ENCODE peak calls at places on chromosome 22, in ten cellular contexts. One of them, this sample, is unnamed.

GRCh38 chr22:30859714-30860095 is 108.9 kb downstream of the MORC2 start:
- DNase-seq in NCI-H510A treated with DMSO at 0.1 percent for 48 hours: no peak
- DNase-seq in GM23248: no peak
- DNase-seq in psoas muscle: no peak
- DNase-seq in NB4: no peak
- DNase-seq in dorsolateral prefrontal cortex: no peak
- DNase-seq in head of caudate nucleus: no peak
- DNase-seq in type B pancreatic cell: peak; percentile 24
- DNase-seq in WTC11: no peak
- DNase-seq in CD8-positive, alpha-beta T cell: no peak
- DNase-seq in this sample: no peak

GRCh38 chr22:33909075-33909458 is 11.2 kb downstream of the LARGE1 start:
- DNase-seq in NCI-H510A treated with DMSO at 0.1 percent for 48 hours: no peak
- DNase-seq in GM23248: peak; percentile 75
- DNase-seq in psoas muscle: peak; percentile 57
- DNase-seq in NB4: no peak
- DNase-seq in dorsolateral prefrontal cortex: no peak
- DNase-seq in head of caudate nucleus: no peak
- DNase-seq in type B pancreatic cell: no peak
- DNase-seq in WTC11: no peak
- DNase-seq in CD8-positive, alpha-beta T cell: no peak
- DNase-seq in this sample: no peak

GRCh38 chr22:30821863-30822215 is 127.2 kb downstream of the OSBP2 start:
- DNase-seq in NCI-H510A treated with DMSO at 0.1 percent for 48 hours: peak; percentile 7
- DNase-seq in GM23248: no peak
- DNase-seq in psoas muscle: no peak
- DNase-seq in NB4: no peak
- DNase-seq in dorsolateral prefrontal cortex: no peak
- DNase-seq in head of caudate nucleus: no peak
- DNase-seq in type B pancreatic cell: no peak
- DNase-seq in WTC11: no peak
- DNase-seq in CD8-positive, alpha-beta T cell: no peak
- DNase-seq in this sample: no peak

GRCh38 chr22:45246060-45246985 is 5.6 kb upstream of the KIAA0930 start:
- DNase-seq in NCI-H510A treated with DMSO at 0.1 percent for 48 hours: no peak
- DNase-seq in GM23248: peak; percentile 95
- DNase-seq in psoas muscle: peak; percentile 48
- DNase-seq in NB4: no peak
- DNase-seq in dorsolateral prefrontal cortex: no peak
- DNase-seq in head of caudate nucleus: no peak
- DNase-seq in type B pancreatic cell: no peak
- DNase-seq in WTC11: no peak
- DNase-seq in CD8-positive, alpha-beta T cell: no peak
- DNase-seq in this sample: no peak

GRCh38 chr22:25880524-25880923 is 138.5 kb downstream of the MYO18B start:
- DNase-seq in NCI-H510A treated with DMSO at 0.1 percent for 48 hours: no peak
- DNase-seq in GM23248: no peak
- DNase-seq in psoas muscle: no peak
- DNase-seq in NB4: no peak
- DNase-seq in dorsolateral prefrontal cortex: no peak
- DNase-seq in head of caudate nucleus: no peak
- DNase-seq in type B pancreatic cell: no peak
- DNase-seq in WTC11: no peak
- DNase-seq in CD8-positive, alpha-beta T cell: no peak
- DNase-seq in this sample: no peak

GRCh38 chr22:22179858-22180257 is 64.7 kb upstream of the VPREB1 start:
- DNase-seq in NCI-H510A treated with DMSO at 0.1 percent for 48 hours: no peak
- DNase-seq in GM23248: no peak
- DNase-seq in psoas muscle: no peak
- DNase-seq in NB4: no peak
- DNase-seq in dorsolateral prefrontal cortex: no peak
- DNase-seq in head of caudate nucleus: no peak
- DNase-seq in type B pancreatic cell: no peak
- DNase-seq in WTC11: no peak
- DNase-seq in CD8-positive, alpha-beta T cell: no peak
- DNase-seq in this sample: no peak

GRCh38 chr22:45208993-45209838 is 31.5 kb downstream of the KIAA0930 start:
- DNase-seq in NCI-H510A treated with DMSO at 0.1 percent for 48 hours: no peak
- DNase-seq in GM23248: peak; percentile 92
- DNase-seq in psoas muscle: peak; percentile 64
- DNase-seq in NB4: peak; percentile 28
- DNase-seq in dorsolateral prefrontal cortex: peak; percentile 81
- DNase-seq in head of caudate nucleus: peak; percentile 78
- DNase-seq in type B pancreatic cell: no peak
- DNase-seq in WTC11: peak; percentile 84
- DNase-seq in CD8-positive, alpha-beta T cell: no peak
- DNase-seq in this sample: peak; percentile 80

GRCh38 chr22:27115816-27116256 is 458.4 kb downstream of the MIAT start:
- DNase-seq in NCI-H510A treated with DMSO at 0.1 percent for 48 hours: no peak
- DNase-seq in GM23248: peak; percentile 83
- DNase-seq in psoas muscle: no peak
- DNase-seq in NB4: no peak
- DNase-seq in dorsolateral prefrontal cortex: no peak
- DNase-seq in head of caudate nucleus: no peak
- DNase-seq in type B pancreatic cell: no peak
- DNase-seq in WTC11: no peak
- DNase-seq in CD8-positive, alpha-beta T cell: no peak
- DNase-seq in this sample: no peak

GRCh38 chr22:22753526-22754267 is 109.3 kb downstream of the GGTLC2 start:
- DNase-seq in NCI-H510A treated with DMSO at 0.1 percent for 48 hours: peak; percentile 54
- DNase-seq in GM23248: peak; percentile 56
- DNase-seq in psoas muscle: no peak
- DNase-seq in NB4: peak; percentile 70
- DNase-seq in dorsolateral prefrontal cortex: no peak
- DNase-seq in head of caudate nucleus: peak; percentile 37
- DNase-seq in type B pancreatic cell: no peak
- DNase-seq in WTC11: peak; percentile 83
- DNase-seq in CD8-positive, alpha-beta T cell: peak; percentile 63
- DNase-seq in this sample: no peak

GRCh38 chr22:36221799-36222751 is 17.3 kb downstream of the APOL2 start:
- DNase-seq in NCI-H510A treated with DMSO at 0.1 percent for 48 hours: peak; percentile 70
- DNase-seq in GM23248: peak; percentile 55
- DNase-seq in psoas muscle: peak; percentile 72
- DNase-seq in NB4: peak; percentile 48
- DNase-seq in dorsolateral prefrontal cortex: no peak
- DNase-seq in head of caudate nucleus: peak; percentile 56
- DNase-seq in type B pancreatic cell: no peak
- DNase-seq in WTC11: peak; percentile 74
- DNase-seq in CD8-positive, alpha-beta T cell: no peak
- DNase-seq in this sample: peak; percentile 7

GRCh38 chr22:32994921-32995320 is 63.3 kb downstream of the SYN3 start:
- DNase-seq in NCI-H510A treated with DMSO at 0.1 percent for 48 hours: no peak
- DNase-seq in GM23248: no peak
- DNase-seq in psoas muscle: no peak
- DNase-seq in NB4: no peak
- DNase-seq in dorsolateral prefrontal cortex: no peak
- DNase-seq in head of caudate nucleus: no peak
- DNase-seq in type B pancreatic cell: peak; percentile 36
- DNase-seq in WTC11: no peak
- DNase-seq in CD8-positive, alpha-beta T cell: no peak
- DNase-seq in this sample: peak; percentile 18

GRCh38 chr22:29379258-29379657 is 9.1 kb downstream of the AP1B1 start:
- DNase-seq in NCI-H510A treated with DMSO at 0.1 percent for 48 hours: no peak
- DNase-seq in GM23248: no peak
- DNase-seq in psoas muscle: no peak
- DNase-seq in NB4: no peak
- DNase-seq in dorsolateral prefrontal cortex: no peak
- DNase-seq in head of caudate nucleus: no peak
- DNase-seq in type B pancreatic cell: no peak
- DNase-seq in WTC11: no peak
- DNase-seq in CD8-positive, alpha-beta T cell: no peak
- DNase-seq in this sample: no peak

GRCh38 chr22:39223091-39223710 is 21.6 kb downstream of the PDGFB start:
- DNase-seq in NCI-H510A treated with DMSO at 0.1 percent for 48 hours: no peak
- DNase-seq in GM23248: no peak
- DNase-seq in psoas muscle: peak; percentile 49
- DNase-seq in NB4: no peak
- DNase-seq in dorsolateral prefrontal cortex: no peak
- DNase-seq in head of caudate nucleus: no peak
- DNase-seq in type B pancreatic cell: no peak
- DNase-seq in WTC11: no peak
- DNase-seq in CD8-positive, alpha-beta T cell: no peak
- DNase-seq in this sample: no peak

GRCh38 chr22:46421272-46421671 is 85.8 kb downstream of the TRMU start:
- DNase-seq in NCI-H510A treated with DMSO at 0.1 percent for 48 hours: no peak
- DNase-seq in GM23248: no peak
- DNase-seq in psoas muscle: no peak
- DNase-seq in NB4: no peak
- DNase-seq in dorsolateral prefrontal cortex: no peak
- DNase-seq in head of caudate nucleus: no peak
- DNase-seq in type B pancreatic cell: no peak
- DNase-seq in WTC11: no peak
- DNase-seq in CD8-positive, alpha-beta T cell: no peak
- DNase-seq in this sample: no peak

GRCh38 chr22:23520875-23521441 is 59.1 kb downstream of the IGLL1 start:
- DNase-seq in NCI-H510A treated with DMSO at 0.1 percent for 48 hours: no peak
- DNase-seq in GM23248: peak; percentile 71
- DNase-seq in psoas muscle: peak; percentile 42
- DNase-seq in NB4: no peak
- DNase-seq in dorsolateral prefrontal cortex: peak; percentile 52
- DNase-seq in head of caudate nucleus: peak; percentile 31
- DNase-seq in type B pancreatic cell: no peak
- DNase-seq in WTC11: no peak
- DNase-seq in CD8-positive, alpha-beta T cell: no peak
- DNase-seq in this sample: no peak

GRCh38 chr22:49197986-49198704 is 629.5 kb downstream of the BRD1 start:
- DNase-seq in NCI-H510A treated with DMSO at 0.1 percent for 48 hours: no peak
- DNase-seq in GM23248: no peak
- DNase-seq in psoas muscle: no peak
- DNase-seq in NB4: no peak
- DNase-seq in dorsolateral prefrontal cortex: peak; percentile 13
- DNase-seq in head of caudate nucleus: no peak
- DNase-seq in type B pancreatic cell: peak; percentile 49
- DNase-seq in WTC11: peak; percentile 8
- DNase-seq in CD8-positive, alpha-beta T cell: no peak
- DNase-seq in this sample: no peak

GRCh38 chr22:29385748-29386147 is 2.6 kb downstream of the AP1B1 start:
- DNase-seq in NCI-H510A treated with DMSO at 0.1 percent for 48 hours: no peak
- DNase-seq in GM23248: no peak
- DNase-seq in psoas muscle: no peak
- DNase-seq in NB4: peak; percentile 32
- DNase-seq in dorsolateral prefrontal cortex: no peak
- DNase-seq in head of caudate nucleus: peak; percentile 34
- DNase-seq in type B pancreatic cell: no peak
- DNase-seq in WTC11: no peak
- DNase-seq in CD8-positive, alpha-beta T cell: no peak
- DNase-seq in this sample: no peak

GRCh38 chr22:39471421-39472141 is 14.8 kb downstream of the MGAT3 start:
- DNase-seq in NCI-H510A treated with DMSO at 0.1 percent for 48 hours: peak; percentile 12
- DNase-seq in GM23248: peak; percentile 48
- DNase-seq in psoas muscle: no peak
- DNase-seq in NB4: peak; percentile 84
- DNase-seq in dorsolateral prefrontal cortex: no peak
- DNase-seq in head of caudate nucleus: no peak
- DNase-seq in type B pancreatic cell: no peak
- DNase-seq in WTC11: no peak
- DNase-seq in CD8-positive, alpha-beta T cell: no peak
- DNase-seq in this sample: no peak

GRCh38 chr22:35330258-35330861 is 30.7 kb downstream of the TOM1 start:
- DNase-seq in NCI-H510A treated with DMSO at 0.1 percent for 48 hours: no peak
- DNase-seq in GM23248: peak; percentile 92
- DNase-seq in psoas muscle: peak; percentile 92
- DNase-seq in NB4: peak; percentile 96
- DNase-seq in dorsolateral prefrontal cortex: no peak
- DNase-seq in head of caudate nucleus: peak; percentile 36
- DNase-seq in type B pancreatic cell: no peak
- DNase-seq in WTC11: no peak
- DNase-seq in CD8-positive, alpha-beta T cell: no peak
- DNase-seq in this sample: no peak

GRCh38 chr22:38973289-38974169 is 8.6 kb upstream of the APOBEC3B start:
- DNase-seq in NCI-H510A treated with DMSO at 0.1 percent for 48 hours: peak; percentile 19
- DNase-seq in GM23248: peak; percentile 51
- DNase-seq in psoas muscle: peak; percentile 46
- DNase-seq in NB4: peak; percentile 55
- DNase-seq in dorsolateral prefrontal cortex: no peak
- DNase-seq in head of caudate nucleus: peak; percentile 37
- DNase-seq in type B pancreatic cell: no peak
- DNase-seq in WTC11: peak; percentile 62
- DNase-seq in CD8-positive, alpha-beta T cell: no peak
- DNase-seq in this sample: no peak

This sample was measured in hippocampal formation.